ENCODE peak calls at places on chromosomes 5 and 9, in eight cellular contexts. One of them, this sample, is unnamed.
A peak's percentile ranks its signal among the peaks of the same experiment; 100 is the strongest.

GRCh38 chr9:133453651-133454050 is 6.1 kb upstream of the CACFD1 start:
- DNase-seq in activated CD4-positive, alpha-beta T cell treated with anti-CD3 and anti-CD28 coated beads, Interleukin-2, amount 50 U/mL, for 1 hour: no peak
- DNase-seq in stimulated activated CD8-positive, alpha-beta memory T cell treated with anti-CD3 and anti-CD28 coated beads, Interleukin-7, amount 100 ng/mL, for 1 hour: no peak
- DNase-seq in mesenteric fat pad: no peak
- DNase-seq in dermis blood vessel endothelial cell: no peak
- DNase-seq in HTR-8/SVneo: no peak
- DNase-seq in frontal cortex: no peak
- DNase-seq in activated CD4-positive, alpha-beta memory T cell treated with anti-CD3 and anti-CD28 coated beads, Interleukin-2, amount 10 ng/mL, durations not matched to agents 7 days and 5 days: no peak
- DNase-seq in this sample: no peak

GRCh38 chr9:92774274-92774673 is 9.6 kb upstream of the BICD2 start:
- DNase-seq in activated CD4-positive, alpha-beta T cell treated with anti-CD3 and anti-CD28 coated beads, Interleukin-2, amount 50 U/mL, for 1 hour: no peak
- DNase-seq in stimulated activated CD8-positive, alpha-beta memory T cell treated with anti-CD3 and anti-CD28 coated beads, Interleukin-7, amount 100 ng/mL, for 1 hour: no peak
- DNase-seq in mesenteric fat pad: no peak
- DNase-seq in dermis blood vessel endothelial cell: no peak
- DNase-seq in HTR-8/SVneo: no peak
- DNase-seq in frontal cortex: no peak
- DNase-seq in activated CD4-positive, alpha-beta memory T cell treated with anti-CD3 and anti-CD28 coated beads, Interleukin-2, amount 10 ng/mL, durations not matched to agents 7 days and 5 days: no peak
- DNase-seq in this sample: no peak

GRCh38 chr9:122922713-122923112 is 8.6 kb downstream of the ZBTB26 start:
- DNase-seq in activated CD4-positive, alpha-beta T cell treated with anti-CD3 and anti-CD28 coated beads, Interleukin-2, amount 50 U/mL, for 1 hour: no peak
- DNase-seq in stimulated activated CD8-positive, alpha-beta memory T cell treated with anti-CD3 and anti-CD28 coated beads, Interleukin-7, amount 100 ng/mL, for 1 hour: no peak
- DNase-seq in mesenteric fat pad: no peak
- DNase-seq in dermis blood vessel endothelial cell: no peak
- DNase-seq in HTR-8/SVneo: no peak
- DNase-seq in frontal cortex: no peak
- DNase-seq in activated CD4-positive, alpha-beta memory T cell treated with anti-CD3 and anti-CD28 coated beads, Interleukin-2, amount 10 ng/mL, durations not matched to agents 7 days and 5 days: no peak
- DNase-seq in this sample: no peak

GRCh38 chr9:4303002-4303401 is 3.1 kb upstream of the GLIS3 start:
- DNase-seq in activated CD4-positive, alpha-beta T cell treated with anti-CD3 and anti-CD28 coated beads, Interleukin-2, amount 50 U/mL, for 1 hour: no peak
- DNase-seq in stimulated activated CD8-positive, alpha-beta memory T cell treated with anti-CD3 and anti-CD28 coated beads, Interleukin-7, amount 100 ng/mL, for 1 hour: no peak
- DNase-seq in mesenteric fat pad: no peak
- DNase-seq in dermis blood vessel endothelial cell: peak; percentile 79
- DNase-seq in HTR-8/SVneo: no peak
- DNase-seq in frontal cortex: no peak
- DNase-seq in activated CD4-positive, alpha-beta memory T cell treated with anti-CD3 and anti-CD28 coated beads, Interleukin-2, amount 10 ng/mL, durations not matched to agents 7 days and 5 days: no peak
- DNase-seq in this sample: no peak

GRCh38 chr9:92196400-92196799 is 81.2 kb upstream of the SPTLC1 start:
- DNase-seq in activated CD4-positive, alpha-beta T cell treated with anti-CD3 and anti-CD28 coated beads, Interleukin-2, amount 50 U/mL, for 1 hour: no peak
- DNase-seq in stimulated activated CD8-positive, alpha-beta memory T cell treated with anti-CD3 and anti-CD28 coated beads, Interleukin-7, amount 100 ng/mL, for 1 hour: no peak
- DNase-seq in mesenteric fat pad: no peak
- DNase-seq in dermis blood vessel endothelial cell: no peak
- DNase-seq in HTR-8/SVneo: no peak
- DNase-seq in frontal cortex: no peak
- DNase-seq in activated CD4-positive, alpha-beta memory T cell treated with anti-CD3 and anti-CD28 coated beads, Interleukin-2, amount 10 ng/mL, durations not matched to agents 7 days and 5 days: no peak
- DNase-seq in this sample: no peak

GRCh38 chr9:136695435-136695895 is 8.2 kb upstream of the AGPAT2 start:
- DNase-seq in activated CD4-positive, alpha-beta T cell treated with anti-CD3 and anti-CD28 coated beads, Interleukin-2, amount 50 U/mL, for 1 hour: no peak
- DNase-seq in stimulated activated CD8-positive, alpha-beta memory T cell treated with anti-CD3 and anti-CD28 coated beads, Interleukin-7, amount 100 ng/mL, for 1 hour: no peak
- DNase-seq in mesenteric fat pad: no peak
- DNase-seq in dermis blood vessel endothelial cell: no peak
- DNase-seq in HTR-8/SVneo: no peak
- DNase-seq in frontal cortex: no peak
- DNase-seq in activated CD4-positive, alpha-beta memory T cell treated with anti-CD3 and anti-CD28 coated beads, Interleukin-2, amount 10 ng/mL, durations not matched to agents 7 days and 5 days: no peak
- DNase-seq in this sample: peak; percentile 77

GRCh38 chr5:96687812-96688453 is 25.8 kb downstream of the CAST start:
- DNase-seq in activated CD4-positive, alpha-beta T cell treated with anti-CD3 and anti-CD28 coated beads, Interleukin-2, amount 50 U/mL, for 1 hour: no peak
- DNase-seq in stimulated activated CD8-positive, alpha-beta memory T cell treated with anti-CD3 and anti-CD28 coated beads, Interleukin-7, amount 100 ng/mL, for 1 hour: no peak
- DNase-seq in mesenteric fat pad: no peak
- DNase-seq in dermis blood vessel endothelial cell: peak; percentile 83
- DNase-seq in HTR-8/SVneo: peak; percentile 63
- DNase-seq in frontal cortex: no peak
- DNase-seq in activated CD4-positive, alpha-beta memory T cell treated with anti-CD3 and anti-CD28 coated beads, Interleukin-2, amount 10 ng/mL, durations not matched to agents 7 days and 5 days: no peak
- DNase-seq in this sample: no peak

GRCh38 chr9:129624168-129624759 is 1.7 kb upstream of the NTMT1 start:
- DNase-seq in activated CD4-positive, alpha-beta T cell treated with anti-CD3 and anti-CD28 coated beads, Interleukin-2, amount 50 U/mL, for 1 hour: peak; percentile 73
- DNase-seq in stimulated activated CD8-positive, alpha-beta memory T cell treated with anti-CD3 and anti-CD28 coated beads, Interleukin-7, amount 100 ng/mL, for 1 hour: peak; percentile 58
- DNase-seq in mesenteric fat pad: no peak
- DNase-seq in dermis blood vessel endothelial cell: peak; percentile 73
- DNase-seq in HTR-8/SVneo: peak; percentile 48
- DNase-seq in frontal cortex: no peak
- DNase-seq in activated CD4-positive, alpha-beta memory T cell treated with anti-CD3 and anti-CD28 coated beads, Interleukin-2, amount 10 ng/mL, durations not matched to agents 7 days and 5 days: peak; percentile 78
- DNase-seq in this sample: peak; percentile 80

GRCh38 chr5:130286971-130287370 is 382.7 kb downstream of the CHSY3 start:
- DNase-seq in activated CD4-positive, alpha-beta T cell treated with anti-CD3 and anti-CD28 coated beads, Interleukin-2, amount 50 U/mL, for 1 hour: no peak
- DNase-seq in stimulated activated CD8-positive, alpha-beta memory T cell treated with anti-CD3 and anti-CD28 coated beads, Interleukin-7, amount 100 ng/mL, for 1 hour: no peak
- DNase-seq in mesenteric fat pad: no peak
- DNase-seq in dermis blood vessel endothelial cell: no peak
- DNase-seq in HTR-8/SVneo: no peak
- DNase-seq in frontal cortex: no peak
- DNase-seq in activated CD4-positive, alpha-beta memory T cell treated with anti-CD3 and anti-CD28 coated beads, Interleukin-2, amount 10 ng/mL, durations not matched to agents 7 days and 5 days: no peak
- DNase-seq in this sample: no peak